ENCODE peak calls at places on chromosomes 7 and 10, in four cellular contexts. T is thoracic aorta, X is Caco-2, G is astrocyte of the spinal cord. W is an unnamed sample.
A peak's percentile ranks its signal among the peaks of the same experiment; 100 is the strongest.

GRCh38 chr10:123017421-123018165 is 8.8 kb downstream of the ACADSB start:
- DNase-seq in T (no peak), X (no peak), G (no peak), W (no peak)

GRCh38 chr7:50466815-50467569 is 16.8 kb upstream of the FIGNL1 start:
- DNase-seq in T (no peak), X (no peak), G (no peak), W (no peak)

GRCh38 chr7:40419832-40420231 is 285.0 kb downstream of the SUGCT start:
- DNase-seq in T (no peak), X (no peak), G (no peak), W (no peak)

GRCh38 chr10:101485681-101486554 is 102.1 kb downstream of the POLL start:
- DNase-seq in T (no peak), X (no peak), G (no peak), W (no peak)

GRCh38 chr10:114271779-114272167 is 32.7 kb downstream of the VWA2 start:
- DNase-seq in T (peak; percentile 17), X (no peak), G (peak; percentile 93), W (peak; percentile 96)

GRCh38 chr7:82441916-82442478 is 1.6 kb downstream of the CACNA2D1 start:
- DNase-seq in T (no peak), X (no peak), G (peak; percentile 33), W (no peak)

GRCh38 chr7:12581897-12582296 is 11.4 kb downstream of the SCIN start:
- DNase-seq in T (no peak), X (no peak), G (no peak), W (no peak)

GRCh38 chr7:73773700-73774517 is 3.8 kb upstream of the CLDN3 start:
- DNase-seq in T (no peak), X (no peak), G (no peak), W (no peak)

GRCh38 chr10:29703276-29703675 is 68.5 kb upstream of the SVIL start:
- DNase-seq in T (no peak), X (no peak), G (no peak), W (no peak)

GRCh38 chr7:137093198-137093597 is 224.7 kb downstream of the CHRM2 start:
- DNase-seq in T (no peak), X (no peak), G (no peak), W (no peak)

GRCh38 chr7:122013070-122013469 is 131.0 kb downstream of the AASS start:
- DNase-seq in T (no peak), X (no peak), G (no peak), W (no peak)

DNA sequence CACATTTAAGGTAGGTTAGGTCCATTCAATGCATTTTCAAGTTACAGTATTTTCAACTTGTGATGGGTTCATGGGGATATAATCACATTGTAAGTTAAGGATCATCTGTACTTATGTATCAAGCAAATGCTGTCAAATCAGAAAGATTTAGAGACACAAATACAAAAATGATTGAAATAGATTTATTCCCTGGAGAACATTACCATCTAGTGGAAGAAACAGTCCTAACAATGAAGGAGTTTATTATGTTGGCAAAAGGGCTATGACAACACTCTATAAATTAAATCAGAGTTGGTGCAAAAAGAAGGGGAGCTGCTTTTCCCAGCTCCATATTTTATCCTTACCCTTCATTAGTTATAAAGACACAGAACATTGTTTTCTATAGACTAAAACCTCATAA is 69.0 kb downstream of the PRSS58 start:
- DNase-seq in T (no peak), X (peak; percentile 19), G (peak; percentile 32), W (no peak)
- TF ChIP-seq CTCF in T (peak; percentile 11), X (peak; percentile 40), G (peak; percentile 23), W (peak; percentile 26)

GRCh38 chr10:91552260-91552659 is 80.6 kb downstream of the PPP1R3C start:
- DNase-seq in T (no peak), X (no peak), G (no peak), W (no peak)

GRCh38 chr10:91555455-91555854 is 77.4 kb downstream of the PPP1R3C start:
- DNase-seq in T (no peak), X (no peak), G (no peak), W (no peak)

GRCh38 chr10:91549296-91549695 is 83.6 kb downstream of the PPP1R3C start:
- DNase-seq in T (no peak), X (no peak), G (no peak), W (no peak)

GRCh38 chr10:91552706-91553105 is 80.2 kb downstream of the PPP1R3C start:
- DNase-seq in T (no peak), X (peak; percentile 9), G (no peak), W (no peak)

GRCh38 chr10:91551856-91552255 is 81.0 kb downstream of the PPP1R3C start:
- DNase-seq in T (no peak), X (peak; percentile 44), G (peak; percentile 81), W (peak; percentile 57)
- H3K4me3 ChIP-seq in T (no peak overlapping the region), X (no peak overlapping the region), G (no peak overlapping the region), W (no peak overlapping the region)

GRCh38 chr7:127151379-127151778 is 101.4 kb downstream of the GRM8 start:
- DNase-seq in T (no peak), X (no peak), G (no peak), W (no peak)

GRCh38 chr7:127154101-127154500 is 98.6 kb downstream of the GRM8 start:
- DNase-seq in T (no peak), X (no peak), G (no peak), W (no peak)

GRCh38 chr7:127152423-127152822 is 100.3 kb downstream of the GRM8 start:
- DNase-seq in T (no peak), X (no peak), G (no peak), W (no peak)

GRCh38 chr7:127153315-127153714 is 99.4 kb downstream of the GRM8 start:
- DNase-seq in T (no peak), X (no peak), G (no peak), W (no peak)

DNA sequence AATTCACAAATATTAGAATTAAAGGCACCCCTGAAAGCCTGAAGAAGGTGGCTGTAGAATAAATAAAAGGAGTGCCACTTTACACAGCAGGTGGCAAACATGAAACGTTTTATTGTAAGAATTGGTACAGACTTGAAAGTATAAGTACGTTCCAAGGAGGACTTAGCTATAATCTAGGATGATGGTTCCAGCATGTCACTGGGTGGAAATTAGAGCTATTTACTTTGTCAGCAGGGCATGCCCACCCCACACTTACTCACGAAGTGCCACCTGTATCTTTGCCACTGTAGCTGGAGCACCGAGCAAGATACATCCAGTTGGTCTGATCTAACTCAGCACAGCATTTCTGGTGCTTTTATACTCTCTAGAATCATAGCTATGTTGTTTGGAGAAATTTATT is 97.8 kb downstream of the GRM8 start:
- DNase-seq in T (no peak), X (no peak), G (no peak), W (no peak)
- TF ChIP-seq CTCF in T (no peak), X (no peak), G (no peak), W (no peak)

DNA sequence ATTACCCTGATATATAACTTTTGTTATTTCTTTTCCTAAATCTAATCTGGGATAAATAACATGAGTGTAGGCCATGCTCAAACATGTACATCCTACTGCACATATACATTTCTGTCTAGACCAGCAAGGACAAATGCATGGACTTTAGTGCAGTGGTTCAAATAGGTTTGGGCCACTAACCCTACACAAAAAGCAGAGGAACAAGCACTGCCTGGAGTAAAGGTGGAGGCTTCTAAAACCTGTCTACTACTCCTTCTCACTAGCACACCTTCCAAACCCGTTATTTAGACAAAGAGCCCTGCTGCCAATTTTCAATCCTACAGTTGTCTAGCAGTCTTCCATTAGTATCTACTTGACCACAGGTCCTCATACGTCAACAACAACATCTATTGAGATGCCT is 34.8 kb downstream of the SGCE start:
- DNase-seq in T (no peak), X (no peak), G (no peak), W (no peak)
- H3K4me3 ChIP-seq in T (no peak overlapping the region), X (no peak overlapping the region), G (no peak overlapping the region), W (no peak overlapping the region)

GRCh38 chr10:19169684-19170083 is 121.1 kb downstream of the MALRD1 start:
- DNase-seq in T (no peak), X (no peak), G (peak; percentile 6), W (peak; percentile 5)

GRCh38 chr10:19164461-19164860 is 115.9 kb downstream of the MALRD1 start:
- DNase-seq in T (no peak), X (no peak), G (no peak), W (no peak)

DNA sequence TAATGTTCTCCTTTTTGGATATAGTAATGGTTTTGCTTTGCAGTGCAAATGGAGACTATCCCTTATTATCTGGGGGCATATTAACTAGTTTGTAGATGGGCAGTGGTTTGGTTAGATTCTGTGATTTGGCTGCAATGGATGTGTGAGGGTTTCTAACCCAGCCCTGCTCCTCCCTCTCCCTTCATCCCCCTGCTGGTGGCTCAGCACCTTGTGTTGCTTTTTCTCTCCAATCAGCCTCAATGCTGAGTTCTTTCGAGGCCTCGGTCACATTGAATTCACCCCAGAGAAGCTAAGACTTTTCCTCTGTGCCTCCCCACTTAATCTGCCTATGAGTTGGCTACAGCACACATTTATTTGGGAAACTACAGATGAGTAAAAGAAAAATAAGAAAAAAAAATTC is 120.0 kb downstream of the MALRD1 start:
- DNase-seq in T (no peak), X (peak; percentile 36), G (no peak), W (no peak)
- TF ChIP-seq CTCF in T (no peak), X (peak; percentile 51), G (peak; percentile 15), W (peak; percentile 44)

GRCh38 chr7:2978403-2978802 is 65.3 kb downstream of the CARD11 start:
- DNase-seq in T (no peak), X (no peak), G (no peak), W (no peak)

GRCh38 chr7:2981103-2981480 is 62.6 kb downstream of the CARD11 start:
- DNase-seq in T (no peak), X (no peak), G (no peak), W (no peak)

GRCh38 chr7:2980406-2981102 is 63.1 kb downstream of the CARD11 start:
- DNase-seq in T (no peak), X (no peak), G (no peak), W (no peak)

GRCh38 chr7:2979276-2979675 is 64.4 kb downstream of the CARD11 start:
- DNase-seq in T (no peak), X (no peak), G (no peak), W (no peak)

GRCh38 chr7:2979951-2980350 is 63.7 kb downstream of the CARD11 start:
- DNase-seq in T (no peak), X (no peak), G (no peak), W (no peak)
- H3K4me3 ChIP-seq in T (peak overlapping the region; percentile 46), X (no peak overlapping the region), G (no peak overlapping the region), W (no peak overlapping the region)

DNA sequence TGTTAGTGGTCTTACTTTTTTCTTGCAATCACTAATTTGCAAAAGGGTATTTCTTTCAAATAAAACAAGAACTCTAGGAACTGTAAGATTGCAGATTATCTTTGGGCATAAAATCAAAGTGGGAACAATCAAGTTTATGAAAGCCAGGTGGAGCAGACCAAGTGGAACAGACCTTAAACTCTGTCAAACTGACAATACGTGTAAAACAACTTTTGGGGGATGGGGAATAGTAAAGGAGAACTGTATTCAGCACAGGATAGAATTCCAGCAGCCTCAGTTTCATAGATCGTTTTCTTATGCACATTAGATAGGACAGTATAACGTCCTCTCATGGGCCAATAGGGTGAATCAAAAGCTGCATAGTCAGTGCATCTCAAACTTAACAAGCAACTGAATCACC is 120.7 kb downstream of the PIP4K2A start:
- DNase-seq in T (no peak), X (no peak), G (no peak), W (no peak)
- TF ChIP-seq CTCF in T (no peak), X (no peak), G (no peak), W (no peak)

GRCh38 chr10:133528845-133529575 is 1.8 kb downstream of the CYP2E1 start:
- DNase-seq in T (no peak), X (no peak), G (no peak), W (no peak)

GRCh38 chr10:133529576-133529946 is 2.4 kb downstream of the CYP2E1 start:
- DNase-seq in T (no peak), X (no peak), G (no peak), W (no peak)

GRCh38 chr10:133527779-133528271 is 662 bp downstream of the CYP2E1 start:
- DNase-seq in T (no peak), X (no peak), G (no peak), W (no peak)

GRCh38 chr10:133526957-133527588 is at the start of gene CYP2E1:
- DNase-seq in T (no peak), X (no peak), G (no peak), W (no peak)

GRCh38 chr10:133528296-133528844 is 1.2 kb downstream of the CYP2E1 start:
- DNase-seq in T (no peak), X (no peak), G (no peak), W (no peak)
- H3K4me3 ChIP-seq in T (peak overlapping the region; percentile 62), X (no peak overlapping the region), G (no peak overlapping the region), W (no peak overlapping the region)

W was measured in astrocyte of the cerebellum.